ENCODE peak calls at places on chromosomes 1 and 21, in seven cellular contexts. F is activated naive CD4-positive, alpha-beta T cell treated with anti-CD3 and anti-CD28 coated beads, Interleukin-2, amount 10 ng/mL, durations not matched to agents 7 days and 5 days; R is A549; X is RPMI8226; J is caudate nucleus; Q is endodermal cell; W is ovary. T is an unnamed sample.
A peak's percentile ranks its signal among the peaks of the same experiment; 100 is the strongest.

GRCh38 chr1:236618507-236618906 is 14.2 kb upstream of the HEATR1 start:
- DNase-seq in Q (no peak), F (no peak), J (no peak), X (no peak), W (no peak), R (no peak), T (no peak)

GRCh38 chr1:231729541-231729940 is 103.0 kb downstream of the DISC1 start:
- DNase-seq in Q (no peak), J (no peak), R (no peak), F (no peak), X (no peak), W (no peak), T (no peak)

GRCh38 chr1:160083968-160084770 is 2.8 kb downstream of the KCNJ9 start:
- DNase-seq in R (peak; percentile 76), F (peak; percentile 85), J (no peak), Q (peak; percentile 96), W (peak; percentile 63), X (peak; percentile 92), T (peak; percentile 49)

GRCh38 chr1:162248854-162249535 is 127.7 kb downstream of the SPATA46 start:
- DNase-seq in Q (peak; percentile 66), F (no peak), W (no peak), X (no peak), J (no peak), R (no peak), T (no peak)

GRCh38 chr1:145878724-145879123 is 6.9 kb downstream of the ANKRD35 start:
- DNase-seq in X (no peak), J (no peak), R (no peak), W (no peak), F (no peak), Q (no peak), T (no peak)

GRCh38 chr1:150551784-150552691 is 2.8 kb downstream of the ADAMTSL4 start:
- DNase-seq in J (no peak), X (peak; percentile 35), R (peak; percentile 60), Q (peak; percentile 65), W (peak; percentile 97), F (peak; percentile 48), T (peak; percentile 68)

GRCh38 chr21:46189213-46189958 is 5.1 kb upstream of the SPATC1L start:
- DNase-seq in R (no peak), X (no peak), W (no peak), Q (peak; percentile 51), J (no peak), F (no peak), T (peak; percentile 61)

GRCh38 chr21:34180826-34181359 is 107.5 kb downstream of the MRPS6 start:
- DNase-seq in Q (no peak), F (no peak), W (no peak), R (no peak), J (peak; percentile 21), X (no peak), T (no peak)

GRCh38 chr1:164707868-164708331 is 148.9 kb downstream of the PBX1 start:
- DNase-seq in F (no peak), W (no peak), J (no peak), X (no peak), Q (no peak), R (peak; percentile 54), T (no peak)

GRCh38 chr1:44168520-44169098 is 27.2 kb upstream of the KLF18 start:
- DNase-seq in R (peak; percentile 6), W (no peak), X (no peak), F (no peak), Q (no peak), J (no peak), T (no peak)

GRCh38 chr1:1084372-1085170 is 10.5 kb upstream of the RNF223 start:
- DNase-seq in X (no peak), W (no peak), R (no peak), J (no peak), F (no peak), Q (peak; percentile 38), T (no peak)

GRCh38 chr1:209862598-209863498 is 35.1 kb downstream of the UTP25 start:
- DNase-seq in Q (peak; percentile 68), F (no peak), J (peak; percentile 58), X (no peak), W (no peak), R (no peak), T (no peak)

GRCh38 chr1:30704765-30705509 is 18.4 kb downstream of the MATN1 start:
- DNase-seq in Q (no peak), F (no peak), X (no peak), W (no peak), J (no peak), R (no peak), T (no peak)

GRCh38 chr21:40586575-40586974 is 260.4 kb downstream of the DSCAM start:
- DNase-seq in W (no peak), F (no peak), R (no peak), Q (no peak), J (no peak), X (no peak), T (no peak)

GRCh38 chr1:110118636-110119396 is 6.6 kb downstream of the UBL4B start:
- DNase-seq in W (no peak), J (no peak), X (no peak), F (no peak), Q (no peak), R (no peak), T (no peak)

GRCh38 chr1:55070291-55070690 is 30.9 kb downstream of the PCSK9 start:
- DNase-seq in R (no peak), Q (no peak), W (no peak), F (no peak), X (no peak), J (no peak), T (no peak)